ENCODE peak calls at places on chromosomes 5 and 9, in nine cellular contexts. M, V, A, K, H, Y, U, W and P are unnamed samples.

GRCh38 chr9:125959980-125960619 is 212.9 kb downstream of the PBX3 start:
- DNase-seq in A (no peak), M (no peak), K (no peak), V (no peak), Y (no peak), U (no peak), H (no peak), W (no peak), P (no peak)

GRCh38 chr5:157596449-157596848 is 20.9 kb upstream of the ADAM19 start:
- DNase-seq in U (peak; percentile 36), H (no peak), W (peak; percentile 96), V (no peak), A (no peak), Y (peak; percentile 41), M (no peak), K (no peak), P (peak; percentile 26)

GRCh38 chr5:180908400-180908799 is 9.4 kb downstream of the BTNL8 start:
- DNase-seq in H (no peak), V (no peak), K (no peak), Y (no peak), U (no peak), W (no peak), A (no peak), M (no peak), P (no peak)

GRCh38 chr9:120877276-120878034 is 467 bp upstream of the PHF19 start:
- DNase-seq in W (no peak), U (peak; percentile 72), V (peak; percentile 78), Y (peak; percentile 68), A (no peak), M (peak; percentile 68), K (peak; percentile 75), H (peak; percentile 54), P (peak; percentile 50)

GRCh38 chr5:158313739-158314464 is 455.0 kb upstream of the CLINT1 start:
- DNase-seq in H (no peak), V (no peak), Y (no peak), K (no peak), U (peak; percentile 34), M (no peak), A (no peak), W (no peak), P (no peak)

GRCh38 chr5:88830567-88830966 is 52.4 kb downstream of the MEF2C start:
- DNase-seq in K (no peak), W (no peak), A (no peak), V (no peak), Y (no peak), U (no peak), M (no peak), H (no peak), P (no peak)

GRCh38 chr5:1110930-1111726 is 735 bp downstream of the SLC12A7 start:
- DNase-seq in Y (no peak), H (no peak), K (peak; percentile 73), U (peak; percentile 24), W (no peak), A (no peak), V (no peak), M (no peak), P (peak; percentile 41)

GRCh38 chr5:114305402-114306207 is 56.3 kb upstream of the KCNN2 start:
- DNase-seq in Y (no peak), M (peak; percentile 62), U (peak; percentile 10), H (peak; percentile 1), V (no peak), K (no peak), W (no peak), A (no peak), P (no peak)

GRCh38 chr5:157574456-157575095 is 999 bp downstream of the ADAM19 start:
- DNase-seq in U (peak; percentile 53), M (peak; percentile 53), V (peak; percentile 63), Y (peak; percentile 31), A (no peak), K (no peak), H (no peak), W (no peak), P (no peak)

GRCh38 chr9:87557996-87558395 is 60.3 kb downstream of the DAPK1 start:
- DNase-seq in Y (peak; percentile 43), U (no peak), A (no peak), H (no peak), K (no peak), W (peak; percentile 64), M (no peak), V (peak; percentile 81), P (no peak)

GRCh38 chr9:21412109-21412508 is 3.2 kb downstream of the IFNA8 start:
- DNase-seq in W (no peak), H (no peak), K (no peak), V (no peak), Y (no peak), A (no peak), U (no peak), M (no peak), P (no peak)

GRCh38 chr5:15249152-15249551 is 250.8 kb upstream of the FBXL7 start:
- DNase-seq in M (peak; percentile 6), K (no peak), W (no peak), V (no peak), U (peak; percentile 87), H (no peak), Y (no peak), A (no peak), P (no peak)

GRCh38 chr5:38453506-38453905 is 102.9 kb downstream of the LIFR start:
- DNase-seq in H (no peak), U (no peak), M (no peak), Y (no peak), W (peak; percentile 89), V (no peak), K (no peak), A (no peak), P (peak; percentile 40)

GRCh38 chr5:172573115-172573882 is 67.8 kb upstream of the NEURL1B start:
- DNase-seq in U (no peak), H (no peak), W (no peak), Y (no peak), M (no peak), A (no peak), V (no peak), K (no peak), P (no peak)

GRCh38 chr5:343461-344401 is 22.2 kb downstream of the AHRR start:
- DNase-seq in Y (peak; percentile 65), K (peak; percentile 76), U (peak; percentile 94), H (peak; percentile 9), A (peak; percentile 29), M (peak; percentile 82), V (no peak), W (no peak), P (peak; percentile 46)

GRCh38 chr9:116383956-116384355 is 230.4 kb downstream of the PAPPA start:
- DNase-seq in V (peak; percentile 76), U (no peak), A (no peak), H (no peak), K (no peak), W (no peak), M (peak; percentile 76), Y (no peak), P (no peak)

GRCh38 chr5:146595088-146595487 is 79.1 kb upstream of the GPR151 start:
- DNase-seq in H (peak; percentile 2), Y (no peak), A (no peak), U (no peak), K (no peak), W (no peak), V (no peak), M (no peak), P (no peak)

GRCh38 chr5:43573058-43573457 is 16.2 kb upstream of the PAIP1 start:
- DNase-seq in K (no peak), Y (no peak), M (no peak), U (peak; percentile 49), A (no peak), H (no peak), V (no peak), W (no peak), P (no peak)

GRCh38 chr9:78115073-78115472 is 83.5 kb upstream of the GNAQ start:
- DNase-seq in K (no peak), A (no peak), H (peak; percentile 23), M (peak; percentile 6), U (peak; percentile 19), V (no peak), W (no peak), Y (no peak), P (peak; percentile 10)

GRCh38 chr5:96687812-96688453 is 25.8 kb downstream of the CAST start:
- DNase-seq in H (peak; percentile 49), K (no peak), W (no peak), Y (no peak), M (peak; percentile 74), A (peak; percentile 39), V (no peak), U (peak; percentile 62), P (peak; percentile 66)

GRCh38 chr9:21991039-21991959 is 2.9 kb downstream of the CDKN2A start:
- DNase-seq in A (no peak), K (no peak), V (no peak), W (no peak), M (no peak), H (no peak), Y (no peak), U (no peak), P (no peak)

GRCh38 chr5:1950708-1951103 is 68.0 kb upstream of the IRX4 start:
- DNase-seq in M (no peak), U (peak; percentile 32), Y (no peak), K (no peak), H (no peak), V (no peak), A (no peak), W (no peak), P (no peak)

GRCh38 chr9:124272118-124272517 is 14.4 kb downstream of the NEK6 start:
- DNase-seq in H (no peak), K (no peak), A (no peak), V (no peak), W (no peak), Y (no peak), M (no peak), U (no peak), P (no peak)
- H3K4me1 ChIP-seq in H (peaks cover 77% of the 10 kb centered on the region), K (peaks cover 68% of the 10 kb centered on the region), A (peaks cover 1% of the 10 kb centered on the region), V (peaks cover 19% of the 10 kb centered on the region), W (peaks cover 11% of the 10 kb centered on the region), Y (peaks cover 61% of the 10 kb centered on the region), M (peaks cover 72% of the 10 kb centered on the region), U (peaks cover 31% of the 10 kb centered on the region), P (peaks cover 12% of the 10 kb centered on the region)

GRCh38 chr5:141989720-141990119 is 20.8 kb downstream of the RNF14 start:
- DNase-seq in W (no peak), Y (no peak), H (no peak), A (no peak), V (no peak), K (no peak), M (no peak), U (no peak), P (no peak)
- H3K36me3 ChIP-seq in W (no peaks in the 10 kb centered on the region), Y (no peaks in the 10 kb centered on the region), H (peaks cover 5% of the 10 kb centered on the region), A (peaks cover 32% of the 10 kb centered on the region), V (peaks cover 66% of the 10 kb centered on the region), K (peaks cover 94% of the 10 kb centered on the region), M (peaks cover 18% of the 10 kb centered on the region), U (peaks cover 41% of the 10 kb centered on the region), P (peaks cover 11% of the 10 kb centered on the region)

DNA sequence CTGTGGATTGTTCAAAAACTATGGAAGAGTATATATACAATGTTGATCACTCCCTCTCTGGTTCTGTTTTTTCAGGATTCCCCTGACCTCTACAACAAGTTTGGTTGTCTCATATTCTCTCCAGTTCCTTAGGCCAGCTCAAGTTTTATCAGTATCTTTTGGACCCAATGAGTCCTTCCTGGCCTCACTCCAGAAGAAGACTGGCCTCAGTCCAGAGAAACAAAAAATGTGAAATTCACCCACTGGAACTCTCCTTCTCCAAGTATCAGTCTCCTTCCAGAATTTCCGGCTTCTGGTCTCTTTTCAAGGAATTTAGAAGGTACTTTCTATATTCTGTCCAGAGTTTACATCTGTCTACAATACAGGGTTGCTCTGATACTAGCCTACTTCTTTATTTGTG is 537.8 kb upstream of the FTMT start:
- DNase-seq in M (no peak), A (no peak), H (no peak), U (no peak), W (no peak), K (no peak), V (no peak), Y (no peak), P (no peak)
- H3K27ac ChIP-seq in M (no peak overlapping the region), A (no peak overlapping the region), H (no peak overlapping the region), U (no peak overlapping the region), W (no peak overlapping the region), K (no peak overlapping the region), V (no peak overlapping the region), Y (no peak overlapping the region), P (no peak overlapping the region)

GRCh38 chr9:34759432-34760134 is 49.6 kb upstream of the CCL21 start:
- DNase-seq in V (no peak), K (no peak), Y (no peak), M (no peak), U (no peak), H (no peak), A (no peak), W (no peak), P (no peak)
- H3K4me1 ChIP-seq in V (no peaks in the 10 kb centered on the region), K (no peaks in the 10 kb centered on the region), Y (no peaks in the 10 kb centered on the region), M (peaks cover 3% of the 10 kb centered on the region), U (no peaks in the 10 kb centered on the region), H (no peaks in the 10 kb centered on the region), A (no peaks in the 10 kb centered on the region), W (no peaks in the 10 kb centered on the region), P (no peaks in the 10 kb centered on the region)